ENCODE peak calls at places on chromosomes 11 and 22, in four cellular contexts. One of them, this sample, is unnamed.

GRCh38 chr22:46604306-46604690 is 15.9 kb upstream of the GRAMD4 start:
- DNase-seq in A549: no peak
- DNase-seq in GM12878: peak; percentile 59
- DNase-seq in lung: no peak
- DNase-seq in this sample: no peak

GRCh38 chr22:28021998-28022660 is 103.1 kb upstream of the PITPNB start:
- DNase-seq in A549: no peak
- DNase-seq in GM12878: no peak
- DNase-seq in lung: no peak
- DNase-seq in this sample: peak; percentile 16

GRCh38 chr22:47918276-47918928 is 1156.0 kb downstream of the TBC1D22A start:
- DNase-seq in A549: no peak
- DNase-seq in GM12878: peak; percentile 47
- DNase-seq in lung: no peak
- DNase-seq in this sample: no peak

GRCh38 chr11:118621898-118622375 is 14.5 kb downstream of the PHLDB1 start:
- DNase-seq in A549: no peak
- DNase-seq in GM12878: no peak
- DNase-seq in lung: no peak
- DNase-seq in this sample: no peak

GRCh38 chr11:7907121-7907520 is 23.9 kb downstream of the OR10A6 start:
- DNase-seq in A549: no peak
- DNase-seq in GM12878: no peak
- DNase-seq in lung: no peak
- DNase-seq in this sample: no peak

GRCh38 chr11:126519653-126520573 is 164.4 kb downstream of the ST3GAL4 start:
- DNase-seq in A549: no peak
- DNase-seq in GM12878: no peak
- DNase-seq in lung: no peak
- DNase-seq in this sample: no peak

GRCh38 chr22:44274918-44275665 is 37.7 kb downstream of the SHISAL1 start:
- DNase-seq in A549: no peak
- DNase-seq in GM12878: no peak
- DNase-seq in lung: no peak
- DNase-seq in this sample: no peak

GRCh38 chr11:59842316-59842715 is 3.0 kb downstream of the CBLIF start:
- DNase-seq in A549: no peak
- DNase-seq in GM12878: no peak
- DNase-seq in lung: no peak
- DNase-seq in this sample: no peak

GRCh38 chr11:42066113-42066512 is 606.7 kb upstream of the LRRC4C start:
- DNase-seq in A549: no peak
- DNase-seq in GM12878: no peak
- DNase-seq in lung: no peak
- DNase-seq in this sample: no peak

GRCh38 chr11:20912046-20912821 is 242.8 kb downstream of the NELL1 start:
- DNase-seq in A549: no peak
- DNase-seq in GM12878: no peak
- DNase-seq in lung: no peak
- DNase-seq in this sample: no peak

GRCh38 chr11:70854891-70855556 is 397.4 kb downstream of the SHANK2 start:
- DNase-seq in A549: no peak
- DNase-seq in GM12878: no peak
- DNase-seq in lung: no peak
- DNase-seq in this sample: no peak

GRCh38 chr22:17266261-17266971 is 47.2 kb upstream of the ADA2 start:
- DNase-seq in A549: no peak
- DNase-seq in GM12878: no peak
- DNase-seq in lung: no peak
- DNase-seq in this sample: no peak

GRCh38 chr11:102911758-102912481 is 37.1 kb upstream of the MMP12 start:
- DNase-seq in A549: no peak
- DNase-seq in GM12878: no peak
- DNase-seq in lung: no peak
- DNase-seq in this sample: no peak

GRCh38 chr11:32187106-32187505 is 96.2 kb downstream of the RCN1 start:
- DNase-seq in A549: no peak
- DNase-seq in GM12878: no peak
- DNase-seq in lung: no peak
- DNase-seq in this sample: no peak

GRCh38 chr22:45726081-45726480 is 54.4 kb downstream of the ATXN10 start:
- DNase-seq in A549: no peak
- DNase-seq in GM12878: no peak
- DNase-seq in lung: no peak
- DNase-seq in this sample: no peak

GRCh38 chr11:121790435-121790834 is 325.6 kb downstream of the BLID start:
- DNase-seq in A549: no peak
- DNase-seq in GM12878: no peak
- DNase-seq in lung: no peak
- DNase-seq in this sample: no peak

GRCh38 chr11:68954970-68955958 is 25.5 kb downstream of the MRGPRD start:
- DNase-seq in A549: no peak
- DNase-seq in GM12878: no peak
- DNase-seq in lung: peak; percentile 36
- DNase-seq in this sample: peak; percentile 70

GRCh38 chr11:1943977-1944376 is 3.2 kb upstream of the MRPL23 start:
- DNase-seq in A549: no peak
- DNase-seq in GM12878: no peak
- DNase-seq in lung: peak; percentile 28
- DNase-seq in this sample: no peak

GRCh38 chr22:45584121-45584570 is 81.5 kb downstream of the FBLN1 start:
- DNase-seq in A549: no peak
- DNase-seq in GM12878: no peak
- DNase-seq in lung: no peak
- DNase-seq in this sample: no peak

GRCh38 chr11:80240245-80240644 is 799.4 kb upstream of the TENM4 start:
- DNase-seq in A549: no peak
- DNase-seq in GM12878: no peak
- DNase-seq in lung: no peak
- DNase-seq in this sample: no peak

GRCh38 chr11:33375688-33376311 is 118.6 kb downstream of the HIPK3 start:
- DNase-seq in A549: peak; percentile 19
- DNase-seq in GM12878: no peak
- DNase-seq in lung: no peak
- DNase-seq in this sample: no peak

GRCh38 chr11:26297179-26297970 is 34.6 kb upstream of the ANO3 start:
- DNase-seq in A549: peak; percentile 18
- DNase-seq in GM12878: no peak
- DNase-seq in lung: no peak
- DNase-seq in this sample: no peak

GRCh38 chr22:29443452-29443851 is 5.1 kb downstream of the RFPL1 start:
- DNase-seq in A549: no peak
- DNase-seq in GM12878: no peak
- DNase-seq in lung: no peak
- DNase-seq in this sample: no peak

GRCh38 chr11:124194283-124194682 is 11.1 kb downstream of the OR10D3 start:
- DNase-seq in A549: no peak
- DNase-seq in GM12878: no peak
- DNase-seq in lung: no peak
- DNase-seq in this sample: no peak

DNA sequence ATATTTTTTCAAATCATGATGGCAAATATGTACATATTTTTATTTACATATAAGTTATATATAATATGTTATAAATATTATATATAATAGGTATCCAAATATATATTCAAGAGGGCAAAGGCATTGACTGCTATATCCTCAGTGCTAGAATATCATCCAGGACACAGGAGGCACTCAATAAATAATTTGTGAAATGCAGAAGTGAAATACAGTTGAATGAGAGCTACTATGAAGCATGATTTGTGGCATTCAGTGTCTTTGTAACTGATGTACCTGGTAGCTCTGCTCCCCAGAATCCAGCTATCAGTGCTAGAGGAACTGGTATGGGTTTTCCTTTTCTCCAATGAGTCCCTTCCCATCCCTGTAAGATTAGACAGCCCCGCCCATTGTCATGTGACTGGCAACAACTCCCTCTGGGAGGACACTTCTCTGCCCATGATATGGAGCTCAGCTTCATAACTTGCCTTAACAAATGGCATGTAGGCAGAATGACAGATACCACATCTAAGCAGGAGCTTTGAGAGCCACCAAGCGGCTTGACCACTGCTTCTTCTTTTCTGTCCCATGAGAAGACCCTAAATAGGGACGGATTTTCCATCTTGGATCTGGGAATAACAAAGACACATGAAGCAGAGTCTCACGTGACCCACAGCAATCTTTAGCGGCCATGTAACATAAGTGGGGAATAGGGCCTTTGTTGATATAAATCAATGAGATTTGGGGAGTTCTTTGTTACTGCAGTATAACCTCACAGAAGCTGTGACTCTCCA is 10.2 kb upstream of the CD82 start:
- DNase-seq in A549: no peak
- DNase-seq in GM12878: no peak
- DNase-seq in lung: no peak
- DNase-seq in this sample: no peak
- H3K27ac ChIP-seq in A549: no peak overlapping the region
- H3K27ac ChIP-seq in GM12878: no peak overlapping the region
- H3K27ac ChIP-seq in lung: no peak overlapping the region
- H3K27ac ChIP-seq in this sample: no peak overlapping the region

GRCh38 chr11:16361108-16361869 is 4.9 kb upstream of the SOX6 start:
- DNase-seq in A549: no peak
- DNase-seq in GM12878: no peak
- DNase-seq in lung: no peak
- DNase-seq in this sample: no peak
- H3K4me1 ChIP-seq in A549: no peaks in the 10 kb centered on the region
- H3K4me1 ChIP-seq in GM12878: no peaks in the 10 kb centered on the region
- H3K4me1 ChIP-seq in lung: no peaks in the 10 kb centered on the region
- H3K4me1 ChIP-seq in this sample: no peaks in the 10 kb centered on the region

GRCh38 chr11:932435-932834 is 6.8 kb downstream of the AP2A2 start:
- DNase-seq in A549: no peak
- DNase-seq in GM12878: no peak
- DNase-seq in lung: no peak
- DNase-seq in this sample: no peak
- H3K4me3 ChIP-seq in A549: no peak overlapping the region
- H3K4me3 ChIP-seq in GM12878: no peak overlapping the region
- H3K4me3 ChIP-seq in lung: no peak overlapping the region
- H3K4me3 ChIP-seq in this sample: no peak overlapping the region

GRCh38 chr11:119907934-119908760 is 179.1 kb upstream of the NECTIN1 start:
- DNase-seq in A549: no peak
- DNase-seq in GM12878: no peak
- DNase-seq in lung: no peak
- DNase-seq in this sample: no peak

GRCh38 chr11:119910650-119911049 is 181.7 kb upstream of the NECTIN1 start:
- DNase-seq in A549: no peak
- DNase-seq in GM12878: no peak
- DNase-seq in lung: no peak
- DNase-seq in this sample: no peak

GRCh38 chr11:119909495-119909894 is 180.5 kb upstream of the NECTIN1 start:
- DNase-seq in A549: no peak
- DNase-seq in GM12878: no peak
- DNase-seq in lung: no peak
- DNase-seq in this sample: no peak

GRCh38 chr11:119910056-119910455 is 181.1 kb upstream of the NECTIN1 start:
- DNase-seq in A549: no peak
- DNase-seq in GM12878: no peak
- DNase-seq in lung: no peak
- DNase-seq in this sample: no peak

DNA sequence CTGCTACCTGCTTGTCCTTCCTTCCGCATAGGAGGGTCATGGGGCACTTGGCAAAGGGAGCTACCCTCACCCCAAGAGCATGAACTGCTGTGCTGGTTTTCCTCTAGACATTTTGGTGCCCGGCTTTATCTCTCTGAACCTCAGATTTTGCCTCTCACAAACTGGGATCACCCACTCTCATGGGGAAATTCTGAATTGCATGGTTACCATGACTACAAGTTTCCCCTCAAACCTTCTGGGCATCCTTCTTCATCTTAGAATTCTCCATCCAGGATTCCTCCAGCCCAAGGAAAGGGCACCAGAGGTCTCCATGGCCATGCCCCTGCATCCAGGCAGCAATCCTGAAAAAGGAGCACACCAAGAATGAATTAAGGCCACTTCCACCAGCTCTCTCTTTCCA is 180.1 kb upstream of the NECTIN1 start:
- DNase-seq in A549: no peak
- DNase-seq in GM12878: no peak
- DNase-seq in lung: no peak
- DNase-seq in this sample: no peak
- H3K27ac ChIP-seq in A549: no peak overlapping the region
- H3K27ac ChIP-seq in GM12878: no peak overlapping the region
- H3K27ac ChIP-seq in lung: no peak overlapping the region
- H3K27ac ChIP-seq in this sample: no peak overlapping the region

GRCh38 chr11:45667929-45668680 is 2.7 kb upstream of the CHST1 start:
- DNase-seq in A549: no peak
- DNase-seq in GM12878: no peak
- DNase-seq in lung: no peak
- DNase-seq in this sample: no peak
- H3K4me1 ChIP-seq in A549: peaks cover 20% of the 10 kb centered on the region
- H3K4me1 ChIP-seq in GM12878: no peaks in the 10 kb centered on the region
- H3K4me1 ChIP-seq in lung: peaks cover 9% of the 10 kb centered on the region
- H3K4me1 ChIP-seq in this sample: no peaks in the 10 kb centered on the region

DNA sequence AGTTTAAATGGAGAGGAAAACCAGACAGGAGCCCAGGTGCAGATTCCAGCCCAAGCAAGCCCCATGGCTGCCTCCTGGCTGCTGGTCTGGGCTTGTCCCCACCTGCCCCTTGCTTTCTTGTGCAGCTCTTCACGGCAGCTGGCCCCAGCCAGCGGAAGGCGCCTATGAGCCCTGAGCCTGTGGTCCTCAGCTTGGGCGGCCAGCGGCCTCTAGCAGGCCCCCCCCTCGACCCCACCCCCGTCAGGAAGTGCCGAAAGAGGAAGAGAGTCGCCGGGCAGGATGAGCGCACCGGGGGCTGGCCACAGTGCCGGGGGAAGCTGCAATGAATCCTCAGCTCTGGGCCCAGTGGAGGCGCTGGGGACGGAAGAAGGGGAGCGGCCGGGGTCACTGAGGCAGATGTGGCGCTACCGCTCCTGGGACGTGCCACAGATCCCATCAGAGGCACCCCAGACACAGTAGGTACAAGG is 2.1 kb upstream of the DGKZ start:
- DNase-seq in A549: no peak
- DNase-seq in GM12878: no peak
- DNase-seq in lung: peak; percentile 64
- DNase-seq in this sample: no peak
- H3K4me3 ChIP-seq in A549: no peak overlapping the region
- H3K4me3 ChIP-seq in GM12878: peak overlapping the region; percentile 79
- H3K4me3 ChIP-seq in lung: peak overlapping the region; percentile 30
- H3K4me3 ChIP-seq in this sample: peak overlapping the region; percentile 45

This sample was measured in right atrium auricular region.